ENCODE peak calls at places on chromosome 21, in four cellular contexts. One of them, this sample, is unnamed.
A peak's percentile ranks its signal among the peaks of the same experiment; 100 is the strongest.

GRCh38 chr21:36122977-36123376 is 11.9 kb upstream of the CBR3 start:
- DNase-seq in HepG2: no peak
- DNase-seq in GM12878: no peak
- DNase-seq in K562: no peak
- DNase-seq in this sample: no peak

GRCh38 chr21:41107602-41108001 is 60.4 kb upstream of the BACE2 start:
- DNase-seq in K562: no peak
- DNase-seq in GM12878: no peak
- DNase-seq in HepG2: no peak
- DNase-seq in this sample: no peak

GRCh38 chr21:44902268-44903053 is 18.2 kb downstream of the ITGB2 start:
- DNase-seq in HepG2: no peak
- DNase-seq in GM12878: no peak
- DNase-seq in K562: no peak
- DNase-seq in this sample: no peak

GRCh38 chr21:16196521-16197208 is 466.9 kb downstream of the USP25 start:
- DNase-seq in GM12878: no peak
- DNase-seq in K562: no peak
- DNase-seq in HepG2: no peak
- DNase-seq in this sample: no peak

GRCh38 chr21:17597680-17598079 is 15.0 kb downstream of the BTG3 start:
- DNase-seq in HepG2: no peak
- DNase-seq in K562: no peak
- DNase-seq in GM12878: no peak
- DNase-seq in this sample: no peak

GRCh38 chr21:16330340-16331319 is 600.8 kb downstream of the USP25 start:
- DNase-seq in K562: peak; percentile 6
- DNase-seq in GM12878: no peak
- DNase-seq in HepG2: peak; percentile 52
- DNase-seq in this sample: peak; percentile 64

GRCh38 chr21:44986471-44987291 is 46.9 kb downstream of the SLX9 start:
- DNase-seq in K562: no peak
- DNase-seq in GM12878: no peak
- DNase-seq in HepG2: no peak
- DNase-seq in this sample: no peak

GRCh38 chr21:36209626-36210171 is 53.1 kb downstream of the DOP1B start:
- DNase-seq in K562: peak; percentile 37
- DNase-seq in HepG2: peak; percentile 71
- DNase-seq in GM12878: no peak
- DNase-seq in this sample: peak; percentile 56

GRCh38 chr21:44067011-44067839 is 40.0 kb upstream of the PWP2 start:
- DNase-seq in K562: peak; percentile 49
- DNase-seq in HepG2: peak; percentile 21
- DNase-seq in GM12878: no peak
- DNase-seq in this sample: no peak

GRCh38 chr21:44450402-44450801 is 4.9 kb upstream of the LRRC3 start:
- DNase-seq in HepG2: no peak
- DNase-seq in K562: no peak
- DNase-seq in GM12878: no peak
- DNase-seq in this sample: no peak

GRCh38 chr21:26169611-26170470 is 729 bp downstream of the APP start:
- DNase-seq in HepG2: no peak
- DNase-seq in GM12878: no peak
- DNase-seq in K562: peak; percentile 10
- DNase-seq in this sample: peak; percentile 60

GRCh38 chr21:27817902-27818623 is 851.2 kb upstream of the ADAMTS5 start:
- DNase-seq in K562: no peak
- DNase-seq in HepG2: no peak
- DNase-seq in GM12878: no peak
- DNase-seq in this sample: no peak

GRCh38 chr21:31284797-31285397 is 59.2 kb downstream of the TIAM1 start:
- DNase-seq in K562: no peak
- DNase-seq in HepG2: no peak
- DNase-seq in GM12878: no peak
- DNase-seq in this sample: no peak

GRCh38 chr21:30434033-30434631 is 4.1 kb downstream of the KRTAP13-4 start:
- DNase-seq in HepG2: no peak
- DNase-seq in GM12878: no peak
- DNase-seq in K562: peak; percentile 8
- DNase-seq in this sample: peak; percentile 62

GRCh38 chr21:14383596-14384210 is 757 bp upstream of the HSPA13 start:
- DNase-seq in GM12878: peak; percentile 12
- DNase-seq in K562: no peak
- DNase-seq in HepG2: no peak
- DNase-seq in this sample: peak; percentile 14

GRCh38 chr21:33684068-33684467 is 41.8 kb downstream of the ITSN1 start:
- DNase-seq in HepG2: no peak
- DNase-seq in K562: no peak
- DNase-seq in GM12878: no peak
- DNase-seq in this sample: no peak

GRCh38 chr21:33682992-33683627 is 40.8 kb downstream of the ITSN1 start:
- DNase-seq in K562: no peak
- DNase-seq in HepG2: peak; percentile 56
- DNase-seq in GM12878: no peak
- DNase-seq in this sample: no peak

GRCh38 chr21:33685613-33686197 is 43.4 kb downstream of the ITSN1 start:
- DNase-seq in HepG2: peak; percentile 77
- DNase-seq in K562: no peak
- DNase-seq in GM12878: no peak
- DNase-seq in this sample: no peak

GRCh38 chr21:33684923-33685560 is 42.7 kb downstream of the ITSN1 start:
- DNase-seq in GM12878: no peak
- DNase-seq in K562: no peak
- DNase-seq in HepG2: peak; percentile 19
- DNase-seq in this sample: no peak

DNA sequence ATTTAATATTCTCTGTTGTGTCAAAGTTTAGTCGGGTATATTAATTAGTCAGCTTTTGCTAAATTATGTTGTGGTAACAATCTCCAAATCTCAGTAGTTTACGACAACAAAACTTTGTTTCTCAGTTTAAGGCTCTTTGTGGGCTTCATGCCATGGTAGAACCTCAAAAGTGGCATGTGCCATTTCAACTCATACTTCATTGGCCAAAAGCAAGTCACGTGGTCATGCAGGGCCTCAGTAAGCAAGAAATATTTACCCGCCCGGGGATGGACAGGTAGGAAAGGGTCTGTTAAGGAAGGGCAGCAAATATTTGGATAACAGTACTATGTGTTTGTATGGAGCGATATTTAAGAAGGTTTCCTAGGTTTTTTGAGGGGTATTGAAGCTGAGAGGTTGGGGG is 38.6 kb downstream of the ITSN1 start:
- DNase-seq in K562: no peak
- DNase-seq in GM12878: no peak
- DNase-seq in HepG2: no peak
- DNase-seq in this sample: no peak
- TF ChIP-seq TARDBP in K562: no peak
- TF ChIP-seq TARDBP in GM12878: no peak
- TF ChIP-seq TARDBP in HepG2: no peak
- TF ChIP-seq TARDBP in this sample: no peak

DNA sequence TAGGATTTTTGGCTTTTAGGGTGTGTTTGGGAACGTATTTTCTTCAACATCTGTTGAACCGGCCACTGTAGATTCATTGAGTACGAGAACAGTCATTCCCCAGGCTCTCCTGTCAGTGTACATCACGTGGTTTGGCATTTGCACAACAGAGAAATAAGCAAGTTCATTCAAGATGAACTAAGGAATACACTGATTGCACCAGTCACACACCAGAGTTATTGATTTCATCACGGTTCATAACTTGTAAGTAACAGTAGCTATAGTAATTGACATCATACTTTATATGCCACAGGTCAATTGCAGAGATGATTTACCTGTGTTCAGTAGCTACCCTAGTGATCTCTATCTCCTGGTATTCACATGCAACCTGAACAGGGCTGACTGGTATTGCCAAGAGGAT is 90.7 kb upstream of the ETS2 start:
- DNase-seq in HepG2: no peak
- DNase-seq in K562: no peak
- DNase-seq in GM12878: no peak
- DNase-seq in this sample: no peak
- TF ChIP-seq BHLHE40 in HepG2: no peak
- TF ChIP-seq BHLHE40 in K562: no peak
- TF ChIP-seq BHLHE40 in GM12878: no peak
- TF ChIP-seq BHLHE40 in this sample: no peak

GRCh38 chr21:37849703-37850102 is 66.6 kb downstream of the KCNJ6 start:
- DNase-seq in GM12878: no peak
- DNase-seq in K562: no peak
- DNase-seq in HepG2: no peak
- DNase-seq in this sample: no peak
- TF ChIP-seq FOXM1 in GM12878: no peak
- TF ChIP-seq FOXM1 in K562: no peak
- TF ChIP-seq FOXM1 in HepG2: no peak
- TF ChIP-seq FOXM1 in this sample: no peak

GRCh38 chr21:34706337-34706736 is 37.5 kb downstream of the CLIC6 start:
- DNase-seq in GM12878: no peak
- DNase-seq in K562: no peak
- DNase-seq in HepG2: no peak
- DNase-seq in this sample: no peak

GRCh38 chr21:34703566-34703965 is 34.8 kb downstream of the CLIC6 start:
- DNase-seq in K562: no peak
- DNase-seq in HepG2: no peak
- DNase-seq in GM12878: no peak
- DNase-seq in this sample: no peak

GRCh38 chr21:34705032-34705431 is 36.2 kb downstream of the CLIC6 start:
- DNase-seq in GM12878: no peak
- DNase-seq in K562: no peak
- DNase-seq in HepG2: no peak
- DNase-seq in this sample: no peak

GRCh38 chr21:34702341-34702807 is 33.6 kb downstream of the CLIC6 start:
- DNase-seq in GM12878: no peak
- DNase-seq in HepG2: no peak
- DNase-seq in K562: no peak
- DNase-seq in this sample: no peak

DNA sequence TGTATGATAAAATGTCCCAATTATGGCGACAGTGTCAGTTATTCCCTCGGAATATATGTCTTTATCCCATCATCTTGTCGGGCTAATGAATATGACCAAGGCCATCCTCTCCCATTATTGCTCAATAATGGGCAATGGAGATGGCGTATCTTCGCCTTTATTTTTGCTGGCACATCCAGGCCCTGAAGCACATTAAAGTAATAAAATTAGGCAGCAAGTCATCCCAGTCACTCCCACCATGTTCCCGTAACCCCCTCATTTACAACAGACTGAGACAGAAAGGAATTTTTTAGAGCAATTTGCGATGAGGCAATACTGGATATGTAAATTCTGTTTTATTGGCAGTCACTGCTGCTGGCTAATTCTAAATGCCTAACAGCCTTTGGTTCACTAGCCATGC is 35.3 kb downstream of the CLIC6 start:
- DNase-seq in K562: no peak
- DNase-seq in HepG2: no peak
- DNase-seq in GM12878: no peak
- DNase-seq in this sample: no peak
- TF ChIP-seq TARDBP in K562: no peak
- TF ChIP-seq TARDBP in HepG2: no peak
- TF ChIP-seq TARDBP in GM12878: no peak
- TF ChIP-seq TARDBP in this sample: no peak

DNA sequence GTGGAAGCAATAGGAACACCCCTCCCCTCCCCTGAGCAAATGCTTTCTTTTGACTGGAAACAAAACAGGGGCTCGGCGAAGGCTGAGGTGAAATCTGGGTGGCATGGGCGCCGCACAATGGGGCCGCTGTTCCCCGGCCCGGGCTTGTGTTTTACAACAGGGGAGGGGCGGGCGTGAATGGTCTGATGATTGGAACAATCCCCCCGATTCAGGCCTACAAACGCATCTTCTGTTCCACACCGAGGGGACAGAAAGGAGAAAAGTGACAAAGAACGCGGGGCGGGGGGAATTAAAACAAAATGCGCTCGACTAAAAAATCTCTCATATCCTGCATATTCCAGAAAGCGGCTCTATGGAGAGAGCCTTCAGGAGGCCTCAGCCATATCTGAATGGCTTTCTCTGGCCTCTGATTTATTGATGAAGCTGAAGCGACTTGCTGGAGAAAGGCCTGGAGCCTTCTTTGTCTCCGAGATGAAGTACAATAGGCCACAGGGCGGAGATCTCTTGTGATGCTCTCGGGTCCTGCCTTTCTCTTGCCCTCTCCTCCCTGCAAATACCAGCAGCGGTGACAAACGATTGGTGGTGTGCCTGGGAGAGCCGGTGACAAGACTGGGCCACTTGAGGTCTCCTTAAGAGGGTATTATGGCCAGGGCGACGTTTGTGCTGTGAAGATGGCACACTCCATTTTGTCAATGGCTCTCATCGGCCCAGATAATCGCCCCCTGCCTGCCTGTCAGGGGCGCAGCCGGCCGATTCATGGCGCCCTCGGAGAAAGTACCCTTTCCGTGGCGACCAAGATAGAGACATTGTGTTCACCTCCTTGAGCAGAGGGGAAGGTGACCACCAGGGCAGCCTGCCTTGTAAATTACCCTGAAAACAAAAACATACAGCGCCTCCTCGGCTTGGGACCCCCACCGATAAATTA is 47.1 kb upstream of the OLIG2 start:
- DNase-seq in GM12878: no peak
- DNase-seq in K562: no peak
- DNase-seq in HepG2: no peak
- DNase-seq in this sample: no peak
- TF ChIP-seq BHLHE40 in GM12878: no peak
- TF ChIP-seq BHLHE40 in K562: no peak
- TF ChIP-seq BHLHE40 in HepG2: no peak
- TF ChIP-seq BHLHE40 in this sample: no peak

GRCh38 chr21:35045539-35046222 is 3.4 kb downstream of the RUNX1 start:
- DNase-seq in GM12878: no peak
- DNase-seq in HepG2: no peak
- DNase-seq in K562: no peak
- DNase-seq in this sample: no peak
- TF ChIP-seq FOXM1 in GM12878: no peak
- TF ChIP-seq FOXM1 in HepG2: no peak
- TF ChIP-seq FOXM1 in K562: no peak
- TF ChIP-seq FOXM1 in this sample: no peak

GRCh38 chr21:42561742-42562141 is 48.1 kb downstream of the SLC37A1 start:
- DNase-seq in HepG2: peak; percentile 13
- DNase-seq in K562: peak; percentile 58
- DNase-seq in GM12878: peak; percentile 62
- DNase-seq in this sample: no peak

GRCh38 chr21:42564561-42564971 is 50.9 kb downstream of the SLC37A1 start:
- DNase-seq in K562: no peak
- DNase-seq in GM12878: no peak
- DNase-seq in HepG2: no peak
- DNase-seq in this sample: no peak

GRCh38 chr21:42562258-42562657 is 48.6 kb downstream of the SLC37A1 start:
- DNase-seq in GM12878: no peak
- DNase-seq in K562: no peak
- DNase-seq in HepG2: peak; percentile 36
- DNase-seq in this sample: no peak

GRCh38 chr21:42562816-42563215 is 49.2 kb downstream of the SLC37A1 start:
- DNase-seq in K562: no peak
- DNase-seq in HepG2: no peak
- DNase-seq in GM12878: no peak
- DNase-seq in this sample: no peak

GRCh38 chr21:42563261-42564045 is 49.8 kb downstream of the SLC37A1 start:
- DNase-seq in K562: no peak
- DNase-seq in HepG2: no peak
- DNase-seq in GM12878: no peak
- DNase-seq in this sample: no peak
- TF ChIP-seq TARDBP in K562: no peak
- TF ChIP-seq TARDBP in HepG2: no peak
- TF ChIP-seq TARDBP in GM12878: no peak
- TF ChIP-seq TARDBP in this sample: no peak